ENCODE peak calls at places on chromosome 17, in nine cellular contexts. D, S, V, Y, H, B, C, P and J are unnamed samples.

GRCh38 chr17:45316271-45317112 is at the start of gene MAP3K14:
- DNase-seq in B (peak; percentile 65), D (no peak), P (peak; percentile 75), C (peak; percentile 72), Y (peak; percentile 85), V (peak; percentile 72), S (peak; percentile 89), H (peak; percentile 71), J (peak; percentile 53)

GRCh38 chr17:14209215-14209614 is 27.4 kb downstream of the CDRT15 start:
- DNase-seq in C (no peak), V (no peak), B (no peak), H (no peak), S (no peak), Y (no peak), P (no peak), D (no peak), J (no peak)

GRCh38 chr17:59837362-59838195 is 55.2 kb downstream of the TUBD1 start:
- DNase-seq in D (peak; percentile 82), H (peak; percentile 100), S (peak; percentile 89), Y (peak; percentile 81), C (peak; percentile 59), B (peak; percentile 65), P (peak; percentile 72), V (peak; percentile 60), J (no peak)

GRCh38 chr17:64785050-64785449 is 122.9 kb upstream of the SMURF2 start:
- DNase-seq in D (no peak), Y (peak; percentile 51), C (no peak), S (peak; percentile 63), B (no peak), V (peak; percentile 10), P (no peak), H (no peak), J (no peak)

GRCh38 chr17:17300624-17301568 is 2.3 kb upstream of the NT5M start:
- DNase-seq in S (peak; percentile 73), H (peak; percentile 95), B (no peak), D (no peak), C (peak; percentile 69), P (peak; percentile 58), V (peak; percentile 62), Y (peak; percentile 78), J (peak; percentile 39)

GRCh38 chr17:20896153-20896649 is 146.6 kb downstream of the USP22 start:
- DNase-seq in Y (no peak), D (no peak), P (peak; percentile 19), B (no peak), V (peak; percentile 42), S (peak; percentile 70), H (peak; percentile 13), C (peak; percentile 46), J (no peak)

GRCh38 chr17:51948128-51948527 is 210.4 kb downstream of the CA10 start:
- DNase-seq in P (no peak), D (no peak), Y (no peak), S (no peak), H (no peak), B (no peak), C (no peak), V (no peak), J (no peak)

GRCh38 chr17:58643147-58643546 is 48.7 kb downstream of the TEX14 start:
- DNase-seq in P (no peak), V (no peak), H (peak; percentile 57), B (no peak), S (no peak), Y (no peak), C (no peak), D (no peak), J (no peak)

GRCh38 chr17:15335446-15335845 is 6.0 kb downstream of the TEKT3 start:
- DNase-seq in V (no peak), D (no peak), Y (no peak), B (no peak), S (no peak), C (no peak), H (no peak), P (no peak), J (no peak)

GRCh38 chr17:58331815-58332719 is 3.5 kb upstream of the TSPOAP1 start:
- DNase-seq in P (peak; percentile 87), B (no peak), Y (peak; percentile 81), C (no peak), D (peak; percentile 52), H (no peak), V (peak; percentile 32), S (no peak), J (peak; percentile 89)

GRCh38 chr17:71115669-71115972 is 946.3 kb downstream of the KCNJ2 start:
- DNase-seq in Y (no peak), D (no peak), S (no peak), B (no peak), C (no peak), P (no peak), H (no peak), V (no peak), J (no peak)

GRCh38 chr17:76576189-76576588 is 9.5 kb downstream of the ST6GALNAC2 start:
- DNase-seq in P (no peak), H (no peak), D (no peak), C (no peak), V (no peak), Y (no peak), B (no peak), S (no peak), J (no peak)

GRCh38 chr17:46949291-46950174 is 26.6 kb downstream of the GOSR2 start:
- DNase-seq in P (no peak), C (no peak), B (no peak), Y (no peak), V (no peak), S (no peak), H (no peak), D (no peak), J (no peak)

GRCh38 chr17:55062921-55063320 is 94.4 kb downstream of the STXBP4 start:
- DNase-seq in D (no peak), C (no peak), Y (no peak), P (no peak), H (peak; percentile 29), S (no peak), B (no peak), V (no peak), J (no peak)

GRCh38 chr17:62091804-62092203 is 26.7 kb upstream of the MED13 start:
- DNase-seq in B (no peak), V (no peak), P (no peak), D (no peak), C (no peak), S (no peak), Y (no peak), H (no peak), J (no peak)

GRCh38 chr17:58525239-58525638 is 10.8 kb upstream of the MTMR4 start:
- DNase-seq in S (peak; percentile 76), P (no peak), B (no peak), Y (peak; percentile 89), C (no peak), D (peak; percentile 41), V (peak; percentile 56), H (no peak), J (no peak)

GRCh38 chr17:19736071-19736470 is 12.0 kb downstream of the ALDH3A1 start:
- DNase-seq in Y (no peak), S (no peak), V (no peak), D (no peak), P (no peak), B (no peak), C (peak; percentile 54), H (no peak), J (no peak)

GRCh38 chr17:19737305-19738072 is 10.6 kb downstream of the ALDH3A1 start:
- DNase-seq in H (no peak), Y (no peak), V (no peak), C (no peak), S (no peak), D (no peak), B (no peak), P (no peak), J (no peak)

GRCh38 chr17:19738757-19739156 is 9.3 kb downstream of the ALDH3A1 start:
- DNase-seq in P (no peak), D (no peak), Y (no peak), S (no peak), B (no peak), H (no peak), C (no peak), V (no peak), J (no peak)

GRCh38 chr17:19739241-19740201 is 8.6 kb downstream of the ALDH3A1 start:
- DNase-seq in H (no peak), B (no peak), D (no peak), P (no peak), S (no peak), V (no peak), C (no peak), Y (no peak), J (no peak)

DNA sequence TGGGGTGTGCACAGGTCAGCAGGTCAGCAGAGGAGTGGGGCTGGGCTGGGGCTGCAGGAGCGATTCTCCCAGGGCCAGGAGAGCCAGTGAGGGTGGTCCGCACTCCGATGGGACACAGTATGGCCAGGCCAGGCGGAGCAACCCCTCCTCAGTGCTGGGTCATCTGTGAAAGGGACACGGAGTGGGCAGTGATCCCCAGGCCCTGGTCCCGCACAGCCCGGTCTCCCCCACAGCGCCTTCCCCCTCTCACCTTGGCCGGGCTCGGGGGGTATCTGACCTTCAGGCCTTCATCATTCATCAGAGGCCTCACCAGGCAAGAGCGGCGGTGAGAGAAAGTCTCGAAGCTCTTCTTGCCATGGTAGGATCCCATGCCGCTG is 10.0 kb downstream of the ALDH3A1 start:
- DNase-seq in S (no peak), B (no peak), C (no peak), Y (no peak), V (no peak), H (no peak), D (no peak), P (no peak), J (no peak)
- TF ChIP-seq CTCF in S (no peak), B (no peak), C (no peak), Y (no peak), V (no peak), H (no peak), D (no peak), P (no peak), J (no peak)

DNA sequence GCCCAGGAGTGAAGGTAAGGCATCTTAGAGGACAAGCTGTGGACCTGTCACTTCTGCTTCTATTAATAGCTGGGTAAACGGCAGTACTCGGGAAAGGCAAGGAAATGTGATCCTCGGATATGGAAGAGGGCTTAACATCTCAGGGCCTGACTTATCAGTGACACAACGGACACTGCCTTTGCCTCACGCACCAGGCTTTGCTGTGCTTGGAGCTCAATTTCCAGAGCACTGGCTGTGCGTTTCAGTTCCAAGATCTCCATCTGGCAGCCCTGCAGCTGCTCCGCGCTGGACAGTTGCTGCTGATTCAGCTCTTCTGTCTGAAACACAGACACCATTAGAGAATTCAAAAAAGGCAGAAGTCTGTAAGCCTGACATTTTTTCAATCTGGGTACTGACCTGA is 3.5 kb downstream of the KRT40 start:
- DNase-seq in S (no peak), D (no peak), Y (no peak), H (no peak), C (no peak), V (peak; percentile 28), P (no peak), B (no peak), J (no peak)
- H3K27ac ChIP-seq in S (no peak overlapping the region), D (no peak overlapping the region), Y (no peak overlapping the region), H (no peak overlapping the region), C (no peak overlapping the region), V (no peak overlapping the region), P (no peak overlapping the region), B (peak overlapping the region; percentile 22), J (no peak overlapping the region)

GRCh38 chr17:27087935-27088766 is 205.8 kb upstream of the WSB1 start:
- DNase-seq in Y (no peak), P (no peak), V (no peak), C (no peak), S (no peak), D (no peak), B (no peak), H (no peak), J (no peak)
- H3K9me3 ChIP-seq in Y (no peaks in the 10 kb centered on the region), P (no peaks in the 10 kb centered on the region), V (no peaks in the 10 kb centered on the region), C (no peaks in the 10 kb centered on the region), S (no peaks in the 10 kb centered on the region), D (no peaks in the 10 kb centered on the region), B (no peaks in the 10 kb centered on the region), H (no peaks in the 10 kb centered on the region), J (no peaks in the 10 kb centered on the region)

GRCh38 chr17:7001562-7001961 is 5.7 kb downstream of the ALOX12 start:
- DNase-seq in C (no peak), Y (no peak), V (no peak), D (no peak), S (peak; percentile 35), P (peak; percentile 43), H (peak; percentile 65), B (no peak), J (no peak)
- TF ChIP-seq CTCF in C (no peak), Y (peak; percentile 22), V (no peak), D (peak; percentile 14), S (no peak), P (peak; percentile 59), H (peak; percentile 67), B (no peak), J (peak; percentile 51)